ENCODE peak calls at places on chromosomes 11 and 22, in four cellular contexts. I is spleen, A is cardiac fibroblast, X is ovary. P is an unnamed sample.

GRCh38 chr11:63901660-63902059 is 15.3 kb downstream of the RCOR2 start:
- DNase-seq in I (no peak), A (peak), X (no peak), P (no peak)

GRCh38 chr11:64251986-64252837 is 882 bp downstream of the PLCB3 start:
- DNase-seq in I (no peak), X (peak), A (peak), P (no peak)

GRCh38 chr11:133115099-133115498 is 417.2 kb downstream of the OPCML start:
- DNase-seq in X (no peak), I (no peak), A (no peak), P (no peak)

GRCh38 chr11:282630-283360 is 4.6 kb downstream of the NLRP6 start:
- DNase-seq in I (peak), A (no peak), X (no peak), P (no peak)

GRCh38 chr11:131666006-131666405 is 295.6 kb downstream of the NTM start:
- DNase-seq in A (no peak), X (no peak), I (no peak), P (no peak)

GRCh38 chr11:125263268-125263790 is 98.8 kb downstream of the PKNOX2 start:
- DNase-seq in X (peak), A (peak), I (peak), P (peak)

GRCh38 chr22:46056169-46057041 is 79.4 kb upstream of the WNT7B start:
- DNase-seq in A (peak), I (peak), X (peak), P (no peak)

GRCh38 chr22:20319041-20319744 is 667 bp downstream of the DGCR6L start:
- DNase-seq in I (peak), A (peak), X (peak), P (no peak)

GRCh38 chr11:92295175-92296137 is 70.8 kb downstream of the FAT3 start:
- DNase-seq in X (no peak), I (no peak), A (peak), P (peak)

GRCh38 chr22:24482586-24482985 is 12.5 kb upstream of the UPB1 start:
- DNase-seq in X (no peak), A (peak), I (no peak), P (peak)

GRCh38 chr11:116421529-116422185 is 351.1 kb downstream of the BUD13 start:
- DNase-seq in X (no peak), A (no peak), I (no peak), P (no peak)

GRCh38 chr11:33996498-33997454 is 54.8 kb upstream of the CAPRIN1 start:
- DNase-seq in X (peak), A (peak), I (peak), P (peak)

GRCh38 chr11:29432719-29433325 is 584.0 kb downstream of the KCNA4 start:
- DNase-seq in A (peak), X (no peak), I (no peak), P (no peak)

GRCh38 chr11:235180-235997 is 753 bp downstream of the SIRT3 start:
- DNase-seq in I (no peak), X (no peak), A (no peak), P (no peak)

GRCh38 chr22:43440556-43440955 is 28.7 kb downstream of the MPPED1 start:
- DNase-seq in I (peak), A (no peak), X (no peak), P (no peak)

GRCh38 chr11:118918686-118919280 is 6.9 kb downstream of the BCL9L start:
- DNase-seq in A (peak), I (no peak), X (no peak), P (no peak)

GRCh38 chr22:29431986-29432385 is 6.4 kb upstream of the RFPL1 start:
- DNase-seq in I (no peak), A (no peak), X (no peak), P (no peak)

GRCh38 chr11:70610561-70610960 is 212.2 kb downstream of the CTTN start:
- DNase-seq in I (no peak), A (no peak), X (no peak), P (peak)

GRCh38 chr11:12754582-12755250 is 80.5 kb downstream of the TEAD1 start:
- DNase-seq in A (no peak), X (no peak), I (no peak), P (no peak)

GRCh38 chr11:71063129-71063528 is 189.2 kb downstream of the SHANK2 start:
- DNase-seq in I (no peak), X (no peak), A (no peak), P (no peak)

GRCh38 chr11:42237701-42238235 is 778.3 kb upstream of the LRRC4C start:
- DNase-seq in A (peak), X (no peak), I (no peak), P (peak)

GRCh38 chr11:117143390-117143789 is 697 bp upstream of the PAFAH1B2 start:
- DNase-seq in A (peak), I (no peak), X (peak), P (peak)

GRCh38 chr22:49300951-49301397 is 526.7 kb downstream of the BRD1 start:
- DNase-seq in X (no peak), I (peak), A (no peak), P (no peak)

GRCh38 chr11:112727341-112727841 is 233.8 kb upstream of the NCAM1 start:
- DNase-seq in I (no peak), X (no peak), A (no peak), P (no peak)

GRCh38 chr22:36411589-36412258 is 24.0 kb upstream of the MYH9 start:
- DNase-seq in A (no peak), I (no peak), X (no peak), P (no peak)

GRCh38 chr22:48218889-48219420 is 1456.5 kb downstream of the TBC1D22A start:
- DNase-seq in X (no peak), I (no peak), A (no peak), P (no peak)

GRCh38 chr11:133525976-133526375 is 6.3 kb downstream of the OPCML start:
- DNase-seq in I (no peak), X (no peak), A (no peak), P (no peak)

GRCh38 chr22:25726241-25726640 is 15.7 kb upstream of the MYO18B start:
- DNase-seq in A (no peak), X (no peak), I (no peak), P (no peak)

GRCh38 chr22:41048791-41049717 is 43.3 kb upstream of the EP300 start:
- DNase-seq in I (peak), A (peak), X (peak), P (peak)

GRCh38 chr11:70072471-70073187 is 5.5 kb upstream of the ANO1 start:
- DNase-seq in X (no peak), A (no peak), I (peak), P (no peak)

GRCh38 chr11:30218278-30218677 is 12.5 kb upstream of the FSHB start:
- DNase-seq in I (no peak), A (no peak), X (no peak), P (no peak)

GRCh38 chr11:9642894-9643293 is 21.0 kb upstream of the SWAP70 start:
- DNase-seq in I (no peak), A (no peak), X (no peak), P (no peak)

GRCh38 chr11:34558673-34559072 is 45.1 kb upstream of the ELF5 start:
- DNase-seq in A (no peak), I (no peak), X (no peak), P (no peak)

GRCh38 chr11:19938051-19938856 is 222.0 kb downstream of the DBX1 start:
- DNase-seq in A (peak), I (no peak), X (no peak), P (no peak)

GRCh38 chr11:597166-597725 is 18.5 kb downstream of the IRF7 start:
- DNase-seq in I (no peak), X (no peak), A (no peak), P (no peak)

GRCh38 chr11:114318361-114318760 is 22.2 kb downstream of the NNMT start:
- DNase-seq in A (peak), X (no peak), I (no peak), P (no peak)
- H3K4me3 ChIP-seq in A (no peak), X (no peak), I (peak), P (no peak)

DNA sequence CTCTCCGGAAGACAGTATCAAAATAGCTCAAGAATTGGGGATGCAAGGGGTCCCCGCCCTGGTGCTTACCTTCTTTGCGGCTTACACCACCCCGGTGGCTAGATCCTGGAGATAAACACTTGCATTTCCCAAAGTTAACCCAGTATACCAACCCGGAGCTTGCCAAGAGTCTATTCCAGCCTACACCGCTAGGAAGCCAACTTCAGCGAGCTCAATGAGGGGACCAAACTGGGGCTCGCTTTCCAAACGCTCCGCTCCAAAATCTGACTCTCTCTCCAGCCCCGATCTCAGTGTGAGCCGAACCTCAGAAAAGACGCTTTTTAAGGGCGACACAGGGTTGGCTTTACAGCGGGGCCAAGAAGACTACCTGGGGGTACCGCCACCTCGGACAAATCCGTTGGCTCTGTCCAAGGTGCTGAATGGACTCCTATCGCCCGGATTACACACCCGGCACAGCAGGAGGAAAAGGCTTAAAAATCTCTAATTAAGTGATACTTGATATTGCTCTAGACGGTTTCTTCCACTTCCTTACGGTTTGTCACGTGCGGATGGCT is 20.1 kb upstream of the BDNF start:
- DNase-seq in X (no peak), A (peak), I (no peak), P (no peak)
- H3K4me3 ChIP-seq in X (no peak), A (no peak), I (no peak), P (no peak)

DNA sequence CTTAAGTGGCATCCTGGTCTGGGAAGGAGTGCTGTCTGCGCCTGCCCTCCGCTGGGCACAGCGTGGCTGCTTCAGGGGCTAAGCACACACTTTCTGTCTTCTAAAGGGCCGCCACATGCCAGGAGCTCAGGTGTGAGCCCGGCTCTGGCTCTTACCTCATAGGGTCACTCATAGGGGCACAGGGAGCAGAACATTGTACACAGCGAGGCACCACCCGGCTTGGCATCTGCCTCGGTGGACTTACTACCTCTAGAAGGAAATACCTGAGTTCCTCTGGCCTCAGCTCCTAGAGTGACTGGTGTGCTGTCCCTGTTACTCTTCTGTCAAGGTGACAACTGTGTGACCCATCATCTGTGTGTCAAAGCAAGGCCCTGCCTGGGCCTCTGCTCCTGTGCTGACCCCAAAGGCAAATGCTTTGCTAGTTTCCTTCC is 13.4 kb downstream of the NEAT1 start:
- DNase-seq in A (peak), I (peak), X (peak), P (no peak)
- H3K4me3 ChIP-seq in A (no peak), I (no peak), X (no peak), P (peak)

GRCh38 chr11:128830836-128831780 is 36.0 kb downstream of the KCNJ1 start:
- DNase-seq in I (peak), A (peak), X (peak), P (peak)
- H3K4me3 ChIP-seq in I (peak), A (no peak), X (no peak), P (no peak)

DNA sequence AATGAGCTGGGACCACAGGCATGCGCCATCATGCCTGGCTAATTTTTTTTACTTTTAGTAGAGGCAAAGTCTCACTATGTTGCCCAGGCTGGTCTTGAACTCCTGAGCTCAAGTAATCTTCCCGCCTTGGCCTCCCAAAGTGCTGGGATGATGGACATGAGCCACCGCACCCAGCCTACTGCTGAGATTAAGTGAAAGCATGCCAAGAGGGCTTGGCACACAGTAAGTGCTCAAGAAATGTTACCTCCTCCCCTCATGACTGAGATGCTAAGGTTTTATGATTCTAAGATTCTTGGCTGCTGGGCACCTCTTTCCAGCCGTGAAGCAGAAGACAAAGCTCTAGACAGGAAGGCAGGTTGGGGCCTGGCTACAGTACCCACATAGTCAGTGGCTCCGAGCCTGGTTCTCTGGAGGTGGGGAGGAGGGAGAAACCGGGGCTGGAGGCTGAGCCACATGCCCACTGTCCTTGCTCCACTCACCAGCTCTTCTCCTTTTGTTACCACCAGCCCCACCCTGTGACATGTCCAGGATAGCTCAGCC is 12.8 kb downstream of the ARHGEF17 start:
- DNase-seq in A (peak), I (no peak), X (no peak), P (no peak)
- H3K4me3 ChIP-seq in A (no peak), I (no peak), X (no peak), P (no peak)

GRCh38 chr11:130448416-130449068 is at the start of gene ADAMTS15:
- DNase-seq in X (peak), A (peak), I (no peak), P (peak)
- H3K4me3 ChIP-seq in X (peak), A (peak), I (peak), P (peak)